ENCODE peak calls at places on chromosome 3, in four cellular contexts. E, W, D and V are unnamed samples.

GRCh38 chr3:98697225-98697624 is 65.9 kb upstream of the ST3GAL6 start:
- DNase-seq in E (no peak), D (no peak), W (no peak), V (no peak)

GRCh38 chr3:175383366-175383765 is 524.2 kb downstream of the NAALADL2 start:
- DNase-seq in W (no peak), D (no peak), E (no peak), V (no peak)

GRCh38 chr3:46861293-46861995 is 1.8 kb downstream of the MYL3 start:
- DNase-seq in E (no peak), D (no peak), W (no peak), V (no peak)

GRCh38 chr3:5309181-5309580 is 121.7 kb downstream of the EDEM1 start:
- DNase-seq in W (no peak), E (no peak), D (no peak), V (no peak)

GRCh38 chr3:110686691-110687090 is 384.9 kb upstream of the NECTIN3 start:
- DNase-seq in D (no peak), E (no peak), W (no peak), V (no peak)

GRCh38 chr3:185585523-185585861 is 603 bp upstream of the SENP2 start:
- DNase-seq in D (no peak), E (no peak), W (no peak), V (no peak)

GRCh38 chr3:126485956-126486884 is 10.5 kb upstream of the ZXDC start:
- DNase-seq in E (no peak), D (no peak), W (no peak), V (no peak)

GRCh38 chr3:142664819-142665218 is 59.0 kb upstream of the TRPC1 start:
- DNase-seq in D (no peak), W (no peak), E (no peak), V (no peak)

GRCh38 chr3:111739241-111739952 is 119.7 kb upstream of the PHLDB2 start:
- DNase-seq in W (no peak), D (no peak), E (no peak), V (no peak)

GRCh38 chr3:158802399-158803023 is 657 bp downstream of the MFSD1 start:
- DNase-seq in W (no peak), E (peak), D (no peak), V (peak)

GRCh38 chr3:156612906-156613305 is 58.0 kb upstream of the SSR3 start:
- DNase-seq in W (no peak), D (no peak), E (no peak), V (no peak)

GRCh38 chr3:4575413-4575812 is 82.3 kb downstream of the ITPR1 start:
- DNase-seq in D (no peak), E (no peak), W (no peak), V (no peak)

GRCh38 chr3:169954142-169954756 is 12.4 kb upstream of the SEC62 start:
- DNase-seq in E (peak), D (no peak), W (peak), V (no peak)

GRCh38 chr3:62011667-62012066 is 361.7 kb downstream of the FEZF2 start:
- DNase-seq in D (no peak), W (no peak), E (no peak), V (no peak)

GRCh38 chr3:141167681-141168080 is 63.9 kb upstream of the PXYLP1 start:
- DNase-seq in W (no peak), E (no peak), D (no peak), V (no peak)

GRCh38 chr3:61117045-61117898 is 134.0 kb downstream of the FHIT start:
- DNase-seq in W (no peak), E (no peak), D (no peak), V (no peak)

GRCh38 chr3:10945683-10946287 is 46.8 kb upstream of the SLC6A1 start:
- DNase-seq in E (peak), D (peak), W (no peak), V (peak)

GRCh38 chr3:122918576-122919290 is 108.8 kb downstream of the SEMA5B start:
- DNase-seq in D (no peak), W (no peak), E (no peak), V (no peak)

GRCh38 chr3:178406206-178406605 is 130.0 kb upstream of the KCNMB2 start:
- DNase-seq in W (no peak), D (no peak), E (no peak), V (no peak)

GRCh38 chr3:8490079-8490552 is 11.5 kb upstream of the LMCD1 start:
- DNase-seq in W (no peak), E (no peak), D (no peak), V (no peak)

GRCh38 chr3:45887759-45888511 is 1.6 kb downstream of the CCR9 start:
- DNase-seq in E (no peak), D (no peak), W (no peak), V (no peak)

GRCh38 chr3:36434682-36435426 is 54.5 kb downstream of the STAC start:
- DNase-seq in E (no peak), W (no peak), D (no peak), V (no peak)

GRCh38 chr3:122969585-122970453 is 57.7 kb downstream of the SEMA5B start:
- DNase-seq in E (no peak), W (no peak), D (no peak), V (no peak)

GRCh38 chr3:122183521-122183892 is at the start of gene CASR:
- DNase-seq in E (no peak), D (no peak), W (no peak), V (no peak)

GRCh38 chr3:100042577-100042981 is 71.7 kb downstream of the FILIP1L start:
- DNase-seq in D (no peak), E (no peak), W (no peak), V (no peak)

GRCh38 chr3:23807161-23808015 is 1.6 kb downstream of the UBE2E1 start:
- DNase-seq in W (no peak), E (peak), D (no peak), V (no peak)

GRCh38 chr3:37973250-37974054 is 17.1 kb upstream of the VILL start:
- DNase-seq in E (no peak), D (no peak), W (no peak), V (no peak)

GRCh38 chr3:195597848-195598247 is 14.1 kb upstream of the APOD start:
- DNase-seq in D (no peak), E (no peak), W (no peak), V (no peak)

GRCh38 chr3:47227678-47228077 is 54.9 kb downstream of the KIF9 start:
- DNase-seq in D (no peak), E (no peak), W (peak), V (no peak)

GRCh38 chr3:25429441-25429907 is 1.4 kb downstream of the RARB start:
- DNase-seq in D (no peak), W (no peak), E (no peak), V (no peak)

GRCh38 chr3:15271785-15272381 is 60.5 kb downstream of the SH3BP5 start:
- DNase-seq in D (no peak), E (peak), W (peak), V (peak)

GRCh38 chr3:98732239-98733054 is 30.7 kb upstream of the ST3GAL6 start:
- DNase-seq in W (no peak), E (peak), D (no peak), V (peak)

GRCh38 chr3:111143-112069 is 85.2 kb upstream of the CHL1 start:
- DNase-seq in W (peak), E (no peak), D (no peak), V (no peak)

GRCh38 chr3:168141405-168141993 is 45.8 kb upstream of the GOLIM4 start:
- DNase-seq in W (no peak), E (peak), D (no peak), V (no peak)

GRCh38 chr3:60010778-60011177 is 961.0 kb upstream of the CFAP20DC start:
- DNase-seq in W (peak), D (no peak), E (peak), V (peak)

GRCh38 chr3:4734454-4734853 is 241.3 kb downstream of the ITPR1 start:
- DNase-seq in D (no peak), E (no peak), W (no peak), V (no peak)

GRCh38 chr3:184336484-184337230 is 743 bp upstream of the FAM131A start:
- DNase-seq in E (no peak), W (no peak), D (no peak), V (no peak)

GRCh38 chr3:72018339-72018984 is 233.5 kb upstream of the PROK2 start:
- DNase-seq in D (peak), E (no peak), W (no peak), V (no peak)

DNA sequence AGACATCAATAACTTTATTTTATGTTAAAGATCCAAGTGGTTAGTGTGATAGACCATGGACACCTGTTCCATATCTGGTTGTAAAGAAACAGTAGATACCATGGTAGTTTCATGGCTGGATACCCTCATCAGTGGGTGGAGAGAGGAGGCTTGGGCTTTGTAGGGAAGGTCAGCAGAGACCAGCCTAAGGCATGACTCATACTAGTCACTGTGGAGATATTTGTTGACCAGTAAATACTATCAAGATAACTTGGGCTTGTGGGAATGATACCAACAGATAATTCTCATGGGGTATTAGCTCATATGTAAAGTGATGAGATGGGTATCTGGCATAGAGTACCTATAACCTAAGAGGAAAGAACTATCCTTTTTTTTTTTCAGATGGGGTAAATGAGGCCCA is 354.5 kb downstream of the CACNA2D3 start:
- DNase-seq in W (no peak), D (no peak), E (no peak), V (no peak)
- TF ChIP-seq SPI1 in W (no peak), D (no peak), E (no peak), V (no peak)

GRCh38 chr3:160667452-160667851 is 9.5 kb upstream of the ARL14 start:
- DNase-seq in E (no peak), W (no peak), D (no peak), V (no peak)
- TF ChIP-seq SPI1 in E (no peak), W (no peak), D (no peak), V (no peak)

DNA sequence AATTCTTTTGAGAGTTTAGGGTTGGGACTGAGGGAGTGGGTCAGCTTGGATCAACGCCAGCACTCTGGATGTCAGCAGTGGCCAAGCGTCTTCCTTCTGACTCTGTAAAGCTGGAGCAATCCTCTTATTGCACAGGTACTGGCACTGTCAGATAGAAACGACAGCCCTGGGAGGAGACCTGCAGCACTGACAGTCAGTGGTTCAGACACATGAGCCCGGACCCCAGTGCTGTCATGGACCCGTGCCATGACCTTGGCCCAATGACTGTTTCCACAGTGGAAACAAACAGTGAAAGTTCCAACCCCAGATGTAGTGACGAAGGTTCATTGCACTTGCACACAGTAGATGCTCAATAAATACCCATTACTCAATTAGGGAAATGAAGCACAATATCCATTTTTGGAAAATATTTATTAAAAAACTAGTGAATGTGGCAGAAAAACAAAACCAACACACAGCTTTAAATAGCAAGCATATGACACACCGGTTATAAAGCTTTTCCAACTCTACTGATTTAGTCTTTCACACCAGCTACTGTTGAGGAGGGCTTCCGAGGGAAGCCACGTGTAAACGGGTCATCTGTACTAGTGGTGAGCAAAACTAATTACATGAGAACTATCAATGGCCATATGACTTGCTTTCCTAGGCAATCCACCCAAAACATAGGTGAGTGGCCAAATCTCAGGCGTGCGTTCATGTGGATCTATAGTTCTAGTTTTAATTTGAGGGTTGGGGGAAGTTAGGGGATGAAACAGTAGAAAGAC is 22.1 kb downstream of the SIAH2 start:
- DNase-seq in D (no peak), E (no peak), W (no peak), V (no peak)
- TF ChIP-seq SPI1 in D (no peak), E (no peak), W (no peak), V (no peak)

DNA sequence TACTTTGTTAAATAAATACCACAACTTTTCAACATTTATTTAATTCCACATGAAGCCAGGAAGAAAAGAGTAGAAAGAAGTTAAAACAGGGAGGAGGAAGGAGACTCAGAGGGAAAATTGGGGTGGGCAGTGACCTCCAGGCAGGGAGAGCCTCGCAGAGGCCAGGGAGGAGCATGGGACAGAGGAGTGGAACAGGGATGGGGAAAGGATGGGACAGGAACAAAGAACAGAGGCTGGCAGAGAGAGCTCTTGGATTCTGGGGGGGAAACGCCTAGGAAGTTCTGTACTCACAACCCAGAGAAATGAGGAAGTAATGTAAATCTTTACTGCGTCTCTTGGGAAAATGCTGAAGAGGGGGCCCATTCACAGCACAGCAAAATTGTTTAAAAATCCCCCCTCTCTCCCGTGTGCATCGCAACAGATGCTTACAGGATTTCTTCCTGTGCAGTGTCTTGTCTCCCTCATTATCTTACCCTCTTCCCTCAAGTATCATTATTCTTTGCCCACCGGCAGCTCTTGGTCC is 65.4 kb downstream of the ARHGAP31 start:
- DNase-seq in D (no peak), E (no peak), W (no peak), V (no peak)
- TF ChIP-seq SPI1 in D (no peak), E (no peak), W (no peak), V (peak)

GRCh38 chr3:191238321-191238817 is 39.3 kb downstream of the OSTN start:
- DNase-seq in D (no peak), E (no peak), W (no peak), V (no peak)

GRCh38 chr3:191237045-191237882 is 38.2 kb downstream of the OSTN start:
- DNase-seq in E (no peak), D (no peak), W (no peak), V (no peak)

GRCh38 chr3:191236635-191237034 is 37.6 kb downstream of the OSTN start:
- DNase-seq in D (no peak), E (no peak), W (no peak), V (no peak)

GRCh38 chr3:191239439-191240035 is 40.5 kb downstream of the OSTN start:
- DNase-seq in E (no peak), W (no peak), D (no peak), V (no peak)

DNA sequence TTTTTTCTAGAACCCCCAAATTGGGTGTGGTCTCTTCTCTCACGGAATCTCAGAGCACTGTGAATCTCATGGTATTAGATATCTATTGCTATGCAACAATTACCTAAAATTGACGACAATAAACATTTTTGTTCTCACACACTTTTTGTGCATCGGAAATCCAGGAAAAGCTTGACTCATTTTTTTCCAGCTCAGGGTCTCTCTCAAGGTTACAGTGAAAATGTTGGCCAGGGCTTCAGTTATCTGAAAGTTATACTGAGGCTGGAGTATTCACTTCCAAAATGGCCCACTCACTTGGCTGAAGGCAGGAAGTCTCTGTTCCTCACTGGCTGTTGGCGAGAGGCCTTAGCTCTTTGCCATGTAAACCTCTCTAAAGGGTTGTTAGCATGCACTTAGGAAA is 41.4 kb downstream of the OSTN start:
- DNase-seq in W (no peak), E (no peak), D (no peak), V (no peak)
- TF ChIP-seq SPI1 in W (no peak), E (no peak), D (no peak), V (no peak)

DNA sequence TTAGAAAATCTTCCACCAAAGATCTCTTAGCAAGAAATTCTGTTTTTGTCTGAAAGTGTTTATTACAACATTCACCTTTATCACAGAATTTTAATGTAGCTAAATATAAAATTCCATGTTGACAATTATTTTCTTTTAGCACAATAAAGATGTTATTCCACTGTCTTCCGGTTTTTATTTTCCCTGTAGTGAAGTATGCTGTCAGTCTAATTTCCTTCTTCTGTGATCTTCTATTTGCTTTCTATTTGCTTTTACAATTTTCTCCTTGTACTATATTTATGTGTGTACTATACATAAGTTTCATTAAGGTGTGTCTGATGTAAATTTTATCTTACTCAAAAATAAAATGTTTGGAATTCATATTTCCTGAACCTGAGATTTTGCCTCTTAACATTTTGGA is 117.5 kb upstream of the PPP2R3A start:
- DNase-seq in E (no peak), W (no peak), D (no peak), V (no peak)
- TF ChIP-seq SPI1 in E (no peak), W (no peak), D (no peak), V (no peak)

GRCh38 chr3:58962040-58962651 is 87.7 kb downstream of the CFAP20DC start:
- DNase-seq in E (no peak), D (no peak), W (no peak), V (no peak)

GRCh38 chr3:58963928-58964497 is 85.8 kb downstream of the CFAP20DC start:
- DNase-seq in D (no peak), W (no peak), E (no peak), V (no peak)

GRCh38 chr3:58965870-58966269 is 84.0 kb downstream of the CFAP20DC start:
- DNase-seq in W (no peak), D (no peak), E (no peak), V (no peak)

DNA sequence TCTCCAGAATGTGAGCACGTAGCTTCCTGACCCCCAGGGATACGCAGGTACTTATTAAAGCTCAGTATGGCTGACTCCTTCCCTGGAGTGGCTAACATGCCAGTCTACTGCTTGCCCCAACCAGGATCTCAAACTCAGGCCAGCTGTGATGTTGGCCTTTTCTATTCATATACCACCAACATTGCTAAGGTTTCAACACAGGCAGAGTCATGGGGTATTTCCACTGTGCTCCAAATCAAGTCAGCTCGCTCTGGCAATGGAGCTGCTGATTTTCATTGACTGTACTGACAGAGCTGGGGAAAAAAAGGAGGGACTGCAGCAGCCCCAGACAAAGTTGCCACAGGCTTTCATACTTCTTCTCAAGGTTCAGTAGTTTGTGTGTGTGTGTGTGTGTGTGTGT is 87.0 kb downstream of the CFAP20DC start:
- DNase-seq in E (no peak), W (no peak), D (no peak), V (no peak)
- TF ChIP-seq SPI1 in E (no peak), W (no peak), D (no peak), V (no peak)